ENCODE peak calls at places on chromosomes 12 and 14, in four cellular contexts. W is body of pancreas, X is GM23338, P is IMR-90. S is an unnamed sample.

GRCh38 chr14:96629082-96629481 is 126.9 kb downstream of the PAPOLA start:
- DNase-seq in P (no peak), W (no peak), X (no peak), S (no peak)

GRCh38 chr14:53355581-53356112 is 202.5 kb upstream of the DDHD1 start:
- DNase-seq in X (peak), W (no peak), P (peak), S (no peak)

GRCh38 chr12:13596714-13597113 is 384.7 kb downstream of the GRIN2B start:
- DNase-seq in P (no peak), X (no peak), W (no peak), S (no peak)

GRCh38 chr14:21498540-21499526 is 12.3 kb downstream of the METTL3 start:
- DNase-seq in P (peak), X (peak), W (peak), S (no peak)

GRCh38 chr12:121713257-121714155 is 954 bp downstream of the TMEM120B start:
- DNase-seq in P (peak), W (peak), X (peak), S (no peak)

GRCh38 chr12:51907083-51907863 is at the start of gene ACVRL1:
- DNase-seq in W (no peak), X (peak), P (no peak), S (no peak)

GRCh38 chr12:95633049-95633545 is 81.8 kb upstream of the USP44 start:
- DNase-seq in X (no peak), P (peak), W (peak), S (peak)

GRCh38 chr12:132560421-132560830 is 50.0 kb downstream of the LRCOL1 start:
- DNase-seq in W (peak), P (no peak), X (peak), S (peak)

GRCh38 chr12:9662488-9662887 is 7.0 kb upstream of the CLEC2D start:
- DNase-seq in W (no peak), P (no peak), X (no peak), S (no peak)

GRCh38 chr12:106682594-106683234 is 91.8 kb upstream of the RIC8B start:
- DNase-seq in P (peak), X (peak), W (no peak), S (no peak)

GRCh38 chr12:63826002-63826585 is 18.4 kb upstream of the SRGAP1 start:
- DNase-seq in W (peak), P (peak), X (peak), S (no peak)

GRCh38 chr12:51548241-51548640 is 42.8 kb upstream of the SCN8A start:
- DNase-seq in X (no peak), P (no peak), W (no peak), S (no peak)

DNA sequence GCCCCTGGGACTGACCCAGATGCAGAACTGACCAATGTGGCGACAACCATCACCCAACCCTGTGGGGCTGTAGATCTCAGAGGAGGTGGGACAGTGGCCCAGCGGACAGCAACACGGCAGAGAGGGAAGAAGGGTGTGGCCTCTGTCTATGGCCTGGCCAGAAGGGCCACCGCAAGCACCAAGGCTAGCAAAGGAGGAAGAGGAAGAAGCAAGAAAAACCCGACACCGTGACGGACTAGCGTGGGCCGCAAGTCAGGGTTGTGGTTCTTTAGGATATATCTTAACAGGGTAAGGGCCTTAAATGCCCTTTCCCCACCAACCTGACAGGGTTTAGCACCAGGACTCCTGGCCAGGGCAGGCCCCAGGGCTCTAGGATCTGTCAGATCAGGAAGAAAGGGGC is 71.1 kb downstream of the ITPK1 start:
- DNase-seq in W (no peak), P (no peak), X (no peak), S (no peak)
- H3K27ac ChIP-seq in W (peak), P (no peak), X (no peak), S (peak)

GRCh38 chr12:6843118-6843902 is 2.6 kb downstream of the GNB3 start:
- DNase-seq in P (no peak), W (no peak), X (peak), S (no peak)

GRCh38 chr12:6839482-6840201 is 1.1 kb upstream of the GNB3 start:
- DNase-seq in X (peak), W (no peak), P (no peak), S (peak)

GRCh38 chr12:6842075-6842474 is 1.4 kb downstream of the GNB3 start:
- DNase-seq in W (no peak), P (no peak), X (no peak), S (peak)

GRCh38 chr12:6840428-6841138 is at the start of gene GNB3:
- DNase-seq in P (no peak), X (no peak), W (no peak), S (no peak)

DNA sequence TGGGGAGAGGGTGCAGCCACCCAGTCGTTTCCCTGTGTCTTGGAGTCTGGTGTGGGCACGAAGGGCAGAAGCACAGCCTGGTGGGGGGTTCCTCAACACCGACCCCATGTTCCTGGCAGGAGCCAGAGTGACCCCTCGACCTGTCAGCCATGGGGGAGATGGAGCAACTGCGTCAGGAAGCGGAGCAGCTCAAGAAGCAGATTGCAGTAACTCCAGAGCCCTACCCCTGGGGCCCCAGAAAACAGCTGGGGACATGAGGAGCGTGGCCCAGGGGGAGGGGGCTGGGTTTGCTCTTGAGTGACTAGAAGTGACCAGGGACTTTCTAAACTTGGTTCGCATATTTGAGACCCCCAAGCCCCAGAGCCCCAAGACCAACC is 402 bp downstream of the GNB3 start:
- DNase-seq in X (no peak), W (no peak), P (no peak), S (no peak)
- H3K27ac ChIP-seq in X (no peak), W (no peak), P (no peak), S (no peak)

DNA sequence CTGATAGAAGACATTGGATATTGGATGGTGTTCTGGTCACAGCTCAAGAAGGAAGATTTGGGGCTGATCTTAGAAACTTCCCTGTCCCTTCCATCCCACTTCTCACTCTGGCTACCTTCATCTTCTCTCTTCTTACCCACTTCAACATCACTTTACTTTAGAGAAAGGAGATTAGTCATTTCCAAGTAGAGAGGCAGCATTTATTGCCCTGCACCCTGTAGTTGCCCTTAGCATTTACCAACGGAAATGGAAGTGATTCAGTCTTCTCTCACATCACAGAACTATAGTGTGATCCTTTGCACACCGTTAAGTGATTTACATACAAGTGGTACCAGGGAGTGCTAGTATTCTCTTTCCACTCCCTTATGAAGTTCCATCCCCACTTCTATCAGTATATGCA is 52.4 kb downstream of the PHLDA1 start:
- DNase-seq in W (no peak), X (no peak), P (peak), S (no peak)
- H3K27ac ChIP-seq in W (peak), X (no peak), P (peak), S (peak)

DNA sequence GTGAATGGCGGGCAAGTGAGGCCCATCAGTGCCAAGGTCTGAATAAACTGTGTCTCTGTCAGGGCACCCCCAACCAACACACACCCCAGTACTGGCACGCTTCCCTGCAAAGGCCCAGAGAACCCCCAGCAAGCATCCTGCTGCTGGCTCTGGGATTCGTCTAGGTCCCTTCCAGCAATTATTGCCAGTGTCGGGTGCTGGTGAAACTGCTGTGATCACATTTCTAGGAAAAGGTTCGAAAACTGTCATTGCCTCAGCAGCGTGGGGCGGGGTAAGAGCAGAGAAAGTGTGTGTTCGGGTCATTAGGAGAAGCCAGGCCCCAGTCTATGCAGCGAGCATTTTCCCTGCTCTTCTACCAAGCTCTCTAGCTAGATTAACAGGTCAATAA is 2.5 kb downstream of the FAM222A start:
- DNase-seq in W (no peak), X (no peak), P (no peak), S (no peak)
- H3K27ac ChIP-seq in W (peak), X (no peak), P (no peak), S (peak)

DNA sequence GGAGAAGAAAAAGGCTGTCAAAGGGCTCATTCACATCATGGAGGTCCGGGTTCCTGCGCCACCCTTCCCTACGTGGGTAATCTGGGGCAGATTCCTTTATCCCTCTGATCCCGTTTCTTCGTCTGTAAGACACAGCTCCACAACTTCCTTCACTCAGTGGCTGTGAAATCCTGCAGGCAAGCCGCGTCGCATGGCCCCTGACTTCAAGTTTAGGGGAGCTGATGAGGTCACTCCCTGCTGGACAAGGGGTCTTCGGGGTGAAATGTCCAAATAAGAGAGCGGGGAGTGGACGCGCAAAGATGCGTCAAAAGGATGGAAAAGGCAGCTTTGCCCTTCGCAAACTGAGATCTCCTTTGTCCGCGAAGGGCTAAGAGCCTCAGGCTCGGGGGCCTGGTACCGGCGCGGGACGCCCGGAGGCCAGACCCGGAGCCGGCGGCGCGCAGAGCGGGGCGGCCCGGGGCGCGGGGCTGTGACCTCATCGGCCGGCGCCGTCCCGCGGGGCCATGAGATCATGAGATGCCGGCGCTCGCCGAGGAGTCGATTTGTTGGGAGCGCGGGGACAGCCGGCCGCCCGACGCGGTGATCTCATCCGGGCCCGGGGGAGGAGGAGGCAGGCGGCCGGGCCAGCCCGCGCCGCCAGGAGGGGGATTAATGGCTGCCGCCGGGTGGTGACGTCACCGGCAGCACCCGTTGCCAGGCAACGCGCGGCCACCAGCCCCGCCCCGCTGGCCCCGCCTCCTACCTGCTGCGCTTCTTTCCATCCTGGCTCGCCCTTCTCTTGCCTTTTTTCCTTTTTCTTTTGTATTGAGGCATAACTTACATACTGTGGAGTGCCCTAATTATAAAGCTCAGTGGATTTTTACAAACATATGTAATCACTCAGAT is 62.1 kb downstream of the HRK start:
- DNase-seq in X (peak), W (peak), P (peak), S (peak)
- H3K27ac ChIP-seq in X (peak), W (peak), P (peak), S (peak)

GRCh38 chr14:31902915-31903646 is 174.0 kb upstream of the ARHGAP5 start:
- DNase-seq in X (no peak), W (no peak), P (no peak), S (no peak)

GRCh38 chr14:31898835-31899528 is 178.1 kb upstream of the ARHGAP5 start:
- DNase-seq in W (no peak), X (no peak), P (no peak), S (no peak)

GRCh38 chr14:31897581-31898186 is 179.4 kb upstream of the ARHGAP5 start:
- DNase-seq in W (no peak), X (no peak), P (no peak), S (no peak)

GRCh38 chr14:31902002-31902401 is 175.1 kb upstream of the ARHGAP5 start:
- DNase-seq in P (no peak), X (no peak), W (peak), S (peak)
- H3K27ac ChIP-seq in P (no peak), X (no peak), W (no peak), S (no peak)

GRCh38 chr12:65306603-65307501 is 28.4 kb downstream of the MSRB3 start:
- DNase-seq in P (peak), W (peak), X (peak), S (no peak)

GRCh38 chr12:65305346-65305950 is 27.0 kb downstream of the MSRB3 start:
- DNase-seq in P (peak), W (no peak), X (no peak), S (no peak)

GRCh38 chr12:65308001-65308400 is 29.5 kb downstream of the MSRB3 start:
- DNase-seq in X (no peak), P (peak), W (no peak), S (no peak)

GRCh38 chr12:65308601-65309071 is 30.2 kb downstream of the MSRB3 start:
- DNase-seq in X (no peak), P (peak), W (no peak), S (no peak)

GRCh38 chr12:65306229-65306602 is 27.7 kb downstream of the MSRB3 start:
- DNase-seq in W (no peak), P (peak), X (no peak), S (no peak)
- H3K27ac ChIP-seq in W (no peak), P (peak), X (no peak), S (no peak)

GRCh38 chr14:60756847-60757246 is 22.3 kb downstream of the MNAT1 start:
- DNase-seq in P (peak), W (no peak), X (no peak), S (no peak)

GRCh38 chr14:60760648-60761364 is 26.2 kb downstream of the MNAT1 start:
- DNase-seq in X (peak), W (peak), P (no peak), S (no peak)

GRCh38 chr14:60757617-60758016 is 23.1 kb downstream of the MNAT1 start:
- DNase-seq in X (no peak), W (no peak), P (peak), S (no peak)

GRCh38 chr14:60758875-60759274 is 24.3 kb downstream of the MNAT1 start:
- DNase-seq in X (no peak), P (peak), W (no peak), S (no peak)

GRCh38 chr14:60760209-60760608 is 25.6 kb downstream of the MNAT1 start:
- DNase-seq in W (no peak), X (no peak), P (no peak), S (no peak)
- H3K27ac ChIP-seq in W (no peak), X (peak), P (no peak), S (no peak)

DNA sequence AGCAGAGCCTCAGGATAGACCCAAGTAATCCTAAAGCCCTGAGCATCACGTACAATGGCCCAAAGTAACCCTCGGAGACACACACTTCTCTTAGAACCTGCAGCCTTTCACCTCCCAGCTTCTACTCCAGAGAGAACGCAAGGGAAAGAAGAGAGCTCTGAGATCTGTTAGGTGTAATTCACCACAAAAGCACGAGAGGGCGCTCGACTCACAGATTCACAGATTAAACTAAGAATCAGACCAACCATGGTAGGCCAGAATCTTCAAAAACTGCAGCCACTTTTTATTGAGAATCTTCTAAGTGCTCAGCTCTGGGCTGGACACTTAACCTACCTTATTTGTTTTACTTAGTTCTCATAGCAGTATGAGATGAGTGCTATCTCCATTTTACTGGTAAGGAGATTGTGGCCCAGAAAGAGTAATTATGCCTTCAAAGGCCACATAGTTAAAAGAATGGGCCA is 1.3 kb upstream of the DDX23 start:
- DNase-seq in W (peak), P (peak), X (peak), S (peak)
- H3K27ac ChIP-seq in W (peak), P (no peak), X (no peak), S (peak)

DNA sequence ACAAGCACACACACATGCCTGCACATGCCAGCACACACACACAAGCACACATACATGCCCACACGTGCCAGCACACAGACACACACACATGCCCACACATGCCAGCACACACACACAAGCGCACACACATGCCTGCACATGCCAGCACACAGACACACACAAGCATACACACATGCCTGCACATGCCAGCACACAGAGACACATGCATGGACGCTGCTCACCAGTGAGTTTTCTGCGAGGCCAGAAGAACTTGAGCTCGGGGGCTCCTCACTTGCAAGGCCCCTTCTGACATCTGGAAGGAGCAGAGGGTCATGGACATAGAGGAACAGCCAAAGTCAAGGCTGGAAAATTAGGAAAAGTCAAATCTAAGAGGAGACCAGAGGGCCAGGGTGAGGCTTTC is 61.2 kb upstream of the BCL11B start:
- DNase-seq in W (no peak), P (no peak), X (no peak), S (no peak)
- H3K27ac ChIP-seq in W (no peak), P (no peak), X (no peak), S (no peak)

S was measured in stomach.